ENCODE peak calls at places on chromosomes 11 and 22, in six cellular contexts. H is neuronal stem cell, U is mesenchymal stem cell, V is H9, P is trophoblast cell, M is IMR-90. C is an unnamed sample.
A peak's percentile ranks its signal among the peaks of the same experiment; 100 is the strongest.

GRCh38 chr11:45967506-45967905 is 45.0 kb downstream of the LARGE2 start:
- DNase-seq in H (no peak), U (no peak), V (no peak), P (no peak), M (no peak), C (no peak)

GRCh38 chr11:68099474-68100405 is 21.4 kb downstream of the CHKA start:
- DNase-seq in H (no peak), U (no peak), V (no peak), P (no peak), M (no peak), C (no peak)

GRCh38 chr22:23823331-23823791 is 15.4 kb downstream of the DERL3 start:
- DNase-seq in H (no peak), U (no peak), V (no peak), P (peak; percentile 93), M (no peak), C (no peak)

GRCh38 chr11:24617856-24618255 is 121.0 kb downstream of the LUZP2 start:
- DNase-seq in H (no peak), U (no peak), V (no peak), P (no peak), M (no peak), C (no peak)

GRCh38 chr22:24106385-24107381 is 74.6 kb upstream of the SUSD2 start:
- DNase-seq in H (no peak), U (peak; percentile 19), V (peak; percentile 37), P (no peak), M (no peak), C (peak; percentile 49)

GRCh38 chr11:32310218-32310601 is 125.1 kb downstream of the WT1 start:
- DNase-seq in H (no peak), U (peak; percentile 18), V (no peak), P (no peak), M (no peak), C (no peak)

GRCh38 chr22:41512421-41513194 is 31.7 kb downstream of the POLR3H start:
- DNase-seq in H (peak; percentile 57), U (peak; percentile 72), V (peak; percentile 93), P (no peak), M (peak; percentile 70), C (no peak)

GRCh38 chr11:61111786-61112517 is 9.7 kb downstream of the CD5 start:
- DNase-seq in H (no peak), U (no peak), V (no peak), P (no peak), M (no peak), C (no peak)

GRCh38 chr11:46361283-46362145 is 14.3 kb downstream of the DGKZ start:
- DNase-seq in H (no peak), U (peak; percentile 76), V (no peak), P (no peak), M (peak; percentile 72), C (no peak)

GRCh38 chr22:35538801-35539321 is 1.8 kb upstream of the RASD2 start:
- DNase-seq in H (no peak), U (peak; percentile 37), V (peak; percentile 71), P (peak; percentile 38), M (no peak), C (peak; percentile 87)

GRCh38 chr11:69344570-69345145 is 50.7 kb downstream of the MYEOV start:
- DNase-seq in H (no peak), U (no peak), V (peak; percentile 2), P (no peak), M (no peak), C (no peak)

DNA sequence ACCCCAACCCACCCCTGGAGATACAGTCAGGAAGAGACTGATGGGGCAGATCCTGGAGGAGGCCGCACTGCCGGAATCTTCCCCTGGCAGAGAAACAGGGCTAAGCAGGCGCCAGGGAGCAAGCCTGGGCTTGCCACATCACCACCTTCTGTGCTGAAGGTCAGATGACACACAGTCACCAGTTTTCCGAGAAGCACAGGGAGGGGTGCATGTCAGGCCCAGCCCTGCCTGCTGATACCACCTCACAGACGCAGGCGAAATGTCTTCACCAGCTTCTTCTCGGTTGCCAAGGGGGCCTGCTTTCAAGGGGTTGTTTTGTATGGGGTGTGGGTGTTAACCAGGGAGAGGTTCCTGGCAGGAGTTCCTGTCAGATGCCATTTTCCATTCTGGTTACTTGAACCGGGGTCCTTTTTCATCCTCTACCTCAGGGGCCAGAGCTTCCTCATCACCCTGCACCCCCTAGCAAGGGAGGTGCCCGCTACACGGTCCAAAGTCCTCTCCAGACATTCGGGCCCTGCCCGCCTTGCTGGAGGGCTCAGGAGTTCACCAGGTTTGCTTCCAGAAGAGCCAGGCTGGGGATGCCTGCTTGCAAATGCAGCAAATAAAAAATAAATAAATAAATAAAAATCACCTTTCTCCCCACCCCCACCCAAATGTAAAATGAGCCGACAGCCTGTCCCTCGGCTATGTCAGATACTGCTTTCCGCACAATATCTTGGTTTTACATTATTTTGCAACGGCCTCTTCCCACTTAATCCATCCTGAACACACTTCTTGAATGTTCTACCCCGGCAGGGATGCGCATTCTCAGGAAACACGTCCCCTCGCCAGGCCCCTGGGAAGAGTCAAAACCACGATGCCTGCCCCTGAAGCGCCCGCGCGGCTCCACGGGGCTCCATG is 1.1 kb upstream of the NEAT1 start:
- DNase-seq in H (no peak), U (peak; percentile 100), V (peak; percentile 85), P (peak; percentile 99), M (peak; percentile 99), C (no peak)
- H2AK5ac ChIP-seq in H (peak overlapping the region; percentile 66), U (peak overlapping the region; percentile 100), V (no peak overlapping the region), P (peak overlapping the region; percentile 99), M (peak overlapping the region; percentile 99), C (peak overlapping the region; percentile 80)

GRCh38 chr22:27317156-27317555 is 484.4 kb downstream of the MN1 start:
- DNase-seq in H (no peak), U (peak; percentile 62), V (peak; percentile 50), P (no peak), M (no peak), C (no peak)

GRCh38 chr22:27317961-27318360 is 483.6 kb downstream of the MN1 start:
- DNase-seq in H (no peak), U (peak; percentile 72), V (no peak), P (no peak), M (no peak), C (no peak)

GRCh38 chr22:27318516-27318915 is 483.0 kb downstream of the MN1 start:
- DNase-seq in H (no peak), U (peak; percentile 96), V (peak; percentile 7), P (peak; percentile 39), M (peak; percentile 44), C (no peak)

GRCh38 chr22:27314276-27314807 is 487.2 kb downstream of the MN1 start:
- DNase-seq in H (no peak), U (no peak), V (no peak), P (no peak), M (no peak), C (no peak)

GRCh38 chr22:27315833-27316232 is 485.7 kb downstream of the MN1 start:
- DNase-seq in H (no peak), U (no peak), V (no peak), P (no peak), M (no peak), C (no peak)
- H2AFZ ChIP-seq in H (no peak overlapping the region), U (no peak overlapping the region), V (no peak overlapping the region), P (no peak overlapping the region), M (no peak overlapping the region), C (no peak overlapping the region)

DNA sequence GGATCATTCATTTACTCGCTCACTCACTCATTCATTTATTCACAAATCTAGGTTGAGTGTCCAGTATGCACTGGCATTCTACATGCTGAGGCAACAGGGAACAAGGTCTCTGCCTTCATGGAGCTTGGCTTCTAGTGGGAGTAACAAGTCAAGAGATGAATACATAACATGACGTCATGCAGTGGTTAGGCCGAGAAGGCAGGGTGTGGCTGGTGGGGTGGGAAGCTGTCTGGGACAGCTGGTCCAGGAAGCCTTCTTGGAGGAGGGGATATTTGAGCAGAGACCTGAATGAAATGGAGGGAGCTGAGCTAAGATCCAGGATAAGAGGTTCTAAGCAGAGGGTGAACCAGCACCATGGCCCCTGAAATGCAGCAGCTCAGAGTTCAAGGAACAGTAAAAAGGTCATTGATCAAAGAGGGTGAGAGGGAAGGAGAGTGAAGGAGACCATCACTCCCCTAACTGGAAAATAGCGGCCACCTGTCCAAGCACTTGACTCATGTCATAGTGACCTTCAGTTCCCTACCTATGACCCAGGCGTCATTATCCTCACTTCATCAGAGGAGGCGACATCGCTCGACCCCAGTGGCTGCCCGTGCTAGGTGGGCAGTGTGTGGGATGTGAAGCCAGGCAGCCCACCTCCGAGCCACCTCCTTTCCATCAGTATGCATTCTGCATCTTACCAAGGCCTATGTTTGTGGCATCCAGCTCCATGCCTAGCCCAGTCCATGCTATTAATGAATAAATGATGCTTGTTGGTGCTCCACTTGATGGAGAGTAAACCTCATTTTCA is 105.0 kb downstream of the TSPAN18 start:
- DNase-seq in H (no peak), U (no peak), V (no peak), P (no peak), M (no peak), C (no peak)
- H2AK5ac ChIP-seq in H (no peak overlapping the region), U (no peak overlapping the region), V (no peak overlapping the region), P (no peak overlapping the region), M (no peak overlapping the region), C (no peak overlapping the region)

GRCh38 chr11:83120328-83120727 is 36.6 kb upstream of the PCF11 start:
- DNase-seq in H (no peak), U (peak; percentile 13), V (no peak), P (no peak), M (peak; percentile 10), C (no peak)
- H2AFZ ChIP-seq in H (no peak overlapping the region), U (no peak overlapping the region), V (no peak overlapping the region), P (no peak overlapping the region), M (no peak overlapping the region), C (no peak overlapping the region)

GRCh38 chr22:46762238-46763050 is at the start of gene TBC1D22A:
- DNase-seq in H (peak; percentile 92), U (peak; percentile 94), V (peak; percentile 94), P (peak; percentile 95), M (peak; percentile 92), C (peak; percentile 63)

GRCh38 chr22:46764140-46764680 is 1.8 kb downstream of the TBC1D22A start:
- DNase-seq in H (no peak), U (no peak), V (no peak), P (no peak), M (peak; percentile 17), C (no peak)

GRCh38 chr22:46761017-46761416 is 1.4 kb upstream of the TBC1D22A start:
- DNase-seq in H (no peak), U (no peak), V (no peak), P (no peak), M (no peak), C (no peak)

GRCh38 chr22:46763051-46763705 is 728 bp downstream of the TBC1D22A start:
- DNase-seq in H (no peak), U (peak; percentile 46), V (no peak), P (peak; percentile 62), M (peak; percentile 7), C (no peak)

DNA sequence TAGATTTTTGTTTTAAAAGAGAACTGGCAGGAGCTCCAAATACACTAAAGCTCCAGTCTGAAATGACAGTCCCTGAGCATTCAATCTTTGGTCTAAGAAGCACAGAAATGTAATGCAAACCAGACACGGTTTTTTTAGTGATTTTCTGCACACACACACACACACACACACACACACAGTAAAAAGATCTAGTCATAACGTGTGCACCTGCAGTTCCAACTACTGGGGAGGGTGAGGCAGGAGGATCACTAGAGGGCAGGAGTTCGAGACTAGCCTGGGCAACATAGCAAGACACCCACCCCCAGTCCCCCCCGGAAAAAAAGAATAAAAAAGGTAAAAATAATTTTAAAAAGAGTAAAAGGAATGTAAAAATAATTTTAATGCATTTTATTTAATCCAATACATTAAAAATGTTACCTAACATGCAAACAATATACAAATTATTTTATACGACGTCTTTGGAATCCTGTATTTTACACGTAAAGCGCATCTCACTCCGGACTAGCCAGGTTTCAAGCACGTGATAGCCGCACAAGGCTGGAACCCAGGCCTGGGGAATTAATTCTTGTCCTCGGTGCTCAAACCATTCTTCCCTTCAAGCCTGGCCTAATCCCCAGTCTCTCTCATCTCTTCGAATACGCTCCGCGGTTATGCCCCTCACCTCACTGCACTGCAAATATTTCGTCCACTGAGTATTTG is 762 bp upstream of the TBC1D22A start:
- DNase-seq in H (peak; percentile 23), U (no peak), V (no peak), P (no peak), M (peak; percentile 9), C (no peak)
- H2AK5ac ChIP-seq in H (no peak overlapping the region), U (no peak overlapping the region), V (no peak overlapping the region), P (peak overlapping the region; percentile 82), M (peak overlapping the region; percentile 99), C (no peak overlapping the region)